ENCODE peak calls at places on chromosomes 2 and 18, in seven cellular contexts. One of them, this sample, is unnamed.
A peak's percentile ranks its signal among the peaks of the same experiment; 100 is the strongest.

GRCh38 chr18:54278615-54279014 is 9.3 kb downstream of the POLI start:
- DNase-seq in NCI-H774: no peak
- DNase-seq in frontal cortex: no peak
- DNase-seq in KBM-7: no peak
- DNase-seq in endothelial cell: no peak
- DNase-seq in germinal center: no peak
- DNase-seq in tibial nerve: no peak
- DNase-seq in this sample: no peak

GRCh38 chr18:35464731-35465728 is 32.7 kb downstream of the INO80C start:
- DNase-seq in germinal center: no peak
- DNase-seq in endothelial cell: no peak
- DNase-seq in frontal cortex: no peak
- DNase-seq in KBM-7: peak; percentile 14
- DNase-seq in tibial nerve: no peak
- DNase-seq in NCI-H774: no peak
- DNase-seq in this sample: no peak

GRCh38 chr18:43563780-43564179 is 286.5 kb upstream of the SYT4 start:
- DNase-seq in endothelial cell: peak; percentile 52
- DNase-seq in frontal cortex: peak; percentile 13
- DNase-seq in KBM-7: peak; percentile 59
- DNase-seq in tibial nerve: no peak
- DNase-seq in NCI-H774: peak; percentile 10
- DNase-seq in germinal center: no peak
- DNase-seq in this sample: no peak

GRCh38 chr2:145323512-145323911 is 803.6 kb upstream of the ZEB2 start:
- DNase-seq in endothelial cell: no peak
- DNase-seq in germinal center: no peak
- DNase-seq in frontal cortex: no peak
- DNase-seq in tibial nerve: no peak
- DNase-seq in NCI-H774: no peak
- DNase-seq in KBM-7: peak; percentile 11
- DNase-seq in this sample: no peak

GRCh38 chr18:33804258-33804657 is 226.2 kb downstream of the ASXL3 start:
- DNase-seq in tibial nerve: peak; percentile 12
- DNase-seq in NCI-H774: no peak
- DNase-seq in germinal center: no peak
- DNase-seq in KBM-7: no peak
- DNase-seq in frontal cortex: no peak
- DNase-seq in endothelial cell: no peak
- DNase-seq in this sample: no peak

GRCh38 chr2:120066708-120067547 is 54.1 kb downstream of the EPB41L5 start:
- DNase-seq in frontal cortex: no peak
- DNase-seq in endothelial cell: no peak
- DNase-seq in germinal center: no peak
- DNase-seq in tibial nerve: no peak
- DNase-seq in KBM-7: no peak
- DNase-seq in NCI-H774: peak; percentile 83
- DNase-seq in this sample: no peak

GRCh38 chr2:157411624-157412336 is 32.1 kb downstream of the CYTIP start:
- DNase-seq in NCI-H774: no peak
- DNase-seq in frontal cortex: no peak
- DNase-seq in endothelial cell: no peak
- DNase-seq in germinal center: no peak
- DNase-seq in tibial nerve: no peak
- DNase-seq in KBM-7: no peak
- DNase-seq in this sample: no peak

GRCh38 chr2:128413014-128413717 is 94.5 kb upstream of the HS6ST1 start:
- DNase-seq in KBM-7: no peak
- DNase-seq in NCI-H774: no peak
- DNase-seq in endothelial cell: no peak
- DNase-seq in tibial nerve: no peak
- DNase-seq in frontal cortex: no peak
- DNase-seq in germinal center: no peak
- DNase-seq in this sample: no peak

GRCh38 chr2:240624950-240625621 is at the start of gene GPR35:
- DNase-seq in tibial nerve: no peak
- DNase-seq in KBM-7: peak; percentile 86
- DNase-seq in NCI-H774: no peak
- DNase-seq in frontal cortex: peak; percentile 58
- DNase-seq in endothelial cell: no peak
- DNase-seq in germinal center: peak; percentile 37
- DNase-seq in this sample: no peak

This sample was measured in posterior cingulate gyrus.